ENCODE peak calls at places on chromosome 15, in five cellular contexts. One of them, this sample, is unnamed.

GRCh38 chr15:73959801-73960200 is 32.3 kb downstream of the STOML1 start:
- DNase-seq in testis: no peak
- DNase-seq in HCT116: no peak
- DNase-seq in tibial artery: no peak
- DNase-seq in uterus: no peak
- DNase-seq in this sample: no peak

GRCh38 chr15:100873029-100873677 is 6.5 kb upstream of the ALDH1A3 start:
- DNase-seq in tibial artery: peak; percentile 84
- DNase-seq in uterus: peak; percentile 61
- DNase-seq in HCT116: peak; percentile 83
- DNase-seq in testis: peak; percentile 87
- DNase-seq in this sample: peak; percentile 59

GRCh38 chr15:101048191-101049011 is 129.2 kb downstream of the LRRK1 start:
- DNase-seq in HCT116: no peak
- DNase-seq in testis: peak; percentile 10
- DNase-seq in uterus: no peak
- DNase-seq in tibial artery: no peak
- DNase-seq in this sample: peak; percentile 4

GRCh38 chr15:87567399-87567798 is 689.1 kb downstream of the NTRK3 start:
- DNase-seq in tibial artery: no peak
- DNase-seq in uterus: no peak
- DNase-seq in HCT116: no peak
- DNase-seq in testis: no peak
- DNase-seq in this sample: no peak

GRCh38 chr15:74653426-74654082 is 37.9 kb downstream of the CLK3 start:
- DNase-seq in testis: no peak
- DNase-seq in HCT116: peak; percentile 27
- DNase-seq in tibial artery: no peak
- DNase-seq in uterus: no peak
- DNase-seq in this sample: no peak

GRCh38 chr15:86229306-86229705 is 149.6 kb downstream of the AGBL1 start:
- DNase-seq in uterus: no peak
- DNase-seq in tibial artery: no peak
- DNase-seq in HCT116: no peak
- DNase-seq in testis: no peak
- DNase-seq in this sample: no peak

GRCh38 chr15:45943255-45943654 is 308.4 kb downstream of the SQOR start:
- DNase-seq in testis: no peak
- DNase-seq in uterus: no peak
- DNase-seq in HCT116: no peak
- DNase-seq in tibial artery: no peak
- DNase-seq in this sample: no peak

GRCh38 chr15:31338879-31339557 is 12.4 kb downstream of the KLF13 start:
- DNase-seq in tibial artery: peak; percentile 79
- DNase-seq in testis: peak; percentile 95
- DNase-seq in HCT116: no peak
- DNase-seq in uterus: peak; percentile 53
- DNase-seq in this sample: peak; percentile 73

GRCh38 chr15:94582368-94582767 is 351.0 kb downstream of the MCTP2 start:
- DNase-seq in HCT116: peak; percentile 18
- DNase-seq in tibial artery: no peak
- DNase-seq in uterus: no peak
- DNase-seq in testis: peak; percentile 46
- DNase-seq in this sample: peak; percentile 37

GRCh38 chr15:84604804-84605203 is 4.0 kb downstream of the ZSCAN2 start:
- DNase-seq in testis: no peak
- DNase-seq in tibial artery: no peak
- DNase-seq in HCT116: no peak
- DNase-seq in uterus: no peak
- DNase-seq in this sample: no peak

GRCh38 chr15:55824857-55825613 is 82.1 kb upstream of the PRTG start:
- DNase-seq in testis: no peak
- DNase-seq in HCT116: no peak
- DNase-seq in uterus: no peak
- DNase-seq in tibial artery: no peak
- DNase-seq in this sample: no peak

GRCh38 chr15:85941186-85941855 is 138.3 kb upstream of the AGBL1 start:
- DNase-seq in uterus: peak; percentile 58
- DNase-seq in HCT116: no peak
- DNase-seq in tibial artery: no peak
- DNase-seq in testis: no peak
- DNase-seq in this sample: no peak

GRCh38 chr15:31263751-31264533 is 62.7 kb upstream of the KLF13 start:
- DNase-seq in testis: peak; percentile 49
- DNase-seq in uterus: no peak
- DNase-seq in tibial artery: peak; percentile 64
- DNase-seq in HCT116: no peak
- DNase-seq in this sample: peak; percentile 63

GRCh38 chr15:45402955-45403892 is 24.9 kb upstream of the GATM start:
- DNase-seq in HCT116: no peak
- DNase-seq in testis: peak; percentile 27
- DNase-seq in tibial artery: no peak
- DNase-seq in uterus: peak; percentile 18
- DNase-seq in this sample: peak; percentile 33

GRCh38 chr15:45307230-45307924 is 55.3 kb downstream of the SLC28A2 start:
- DNase-seq in HCT116: peak; percentile 32
- DNase-seq in uterus: no peak
- DNase-seq in tibial artery: no peak
- DNase-seq in testis: no peak
- DNase-seq in this sample: no peak

GRCh38 chr15:74620636-74621545 is 5.3 kb downstream of the CLK3 start:
- DNase-seq in tibial artery: peak; percentile 49
- DNase-seq in uterus: peak; percentile 36
- DNase-seq in HCT116: peak; percentile 77
- DNase-seq in testis: peak; percentile 89
- DNase-seq in this sample: peak; percentile 83

GRCh38 chr15:97745481-97746071 is 214.9 kb upstream of the ARRDC4 start:
- DNase-seq in uterus: no peak
- DNase-seq in HCT116: no peak
- DNase-seq in tibial artery: no peak
- DNase-seq in testis: peak; percentile 54
- DNase-seq in this sample: peak; percentile 53

GRCh38 chr15:29058903-29059539 is 173.2 kb downstream of the APBA2 start:
- DNase-seq in uterus: no peak
- DNase-seq in HCT116: no peak
- DNase-seq in tibial artery: no peak
- DNase-seq in testis: no peak
- DNase-seq in this sample: no peak

GRCh38 chr15:29859981-29860745 is 37.9 kb upstream of the TJP1 start:
- DNase-seq in HCT116: no peak
- DNase-seq in uterus: no peak
- DNase-seq in testis: no peak
- DNase-seq in tibial artery: no peak
- DNase-seq in this sample: no peak

GRCh38 chr15:89365457-89366055 is 30.9 kb upstream of the POLG start:
- DNase-seq in testis: no peak
- DNase-seq in uterus: no peak
- DNase-seq in tibial artery: no peak
- DNase-seq in HCT116: no peak
- DNase-seq in this sample: no peak

GRCh38 chr15:68551296-68551635 is 27.5 kb upstream of the CORO2B start:
- DNase-seq in tibial artery: no peak
- DNase-seq in testis: no peak
- DNase-seq in uterus: peak; percentile 14
- DNase-seq in HCT116: no peak
- DNase-seq in this sample: no peak
- H3K4me1 ChIP-seq in tibial artery: no peaks in the 10 kb centered on the region
- H3K4me1 ChIP-seq in testis: no peaks in the 10 kb centered on the region
- H3K4me1 ChIP-seq in uterus: peaks cover 8% of the 10 kb centered on the region
- H3K4me1 ChIP-seq in HCT116: no peaks in the 10 kb centered on the region
- H3K4me1 ChIP-seq in this sample: peaks cover 6% of the 10 kb centered on the region

DNA sequence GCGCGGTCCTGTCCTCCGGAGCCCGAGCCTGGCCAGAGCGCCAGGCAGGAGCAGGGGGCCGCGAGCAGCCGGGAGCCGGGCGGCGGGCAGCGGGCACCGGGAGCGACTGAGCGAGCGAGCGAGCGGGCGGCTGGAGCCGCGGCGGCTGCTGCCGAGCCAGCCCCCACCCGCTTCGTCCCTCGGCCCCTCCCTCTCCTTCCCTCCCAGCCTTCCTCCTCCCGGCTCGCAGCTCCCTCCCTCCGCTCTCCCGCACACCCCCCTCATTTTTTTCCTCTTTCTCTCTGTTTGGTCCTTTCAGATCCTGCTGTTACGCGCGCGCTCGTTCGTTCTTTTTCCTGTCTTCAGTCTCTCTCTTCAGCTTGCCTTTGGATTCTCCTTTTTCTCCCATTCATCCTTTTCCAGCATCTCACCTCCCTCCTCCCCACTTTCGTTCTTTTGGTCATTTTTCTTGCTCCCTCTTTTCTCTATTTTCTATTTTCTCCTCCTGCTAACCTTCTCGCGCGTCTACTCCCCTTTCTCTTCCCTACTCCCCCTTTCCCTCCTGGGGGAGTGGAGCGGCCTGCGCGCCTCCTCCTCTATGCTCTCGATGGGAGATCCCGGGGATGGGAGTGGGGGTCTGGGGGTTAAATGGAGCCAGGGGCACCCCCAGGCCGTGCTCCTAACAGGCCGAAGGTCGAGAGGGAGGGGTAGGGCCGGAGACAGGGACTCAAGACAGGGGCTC is at the start of gene MEGF11:
- DNase-seq in uterus: peak; percentile 27
- DNase-seq in testis: peak; percentile 26
- DNase-seq in tibial artery: no peak
- DNase-seq in HCT116: no peak
- DNase-seq in this sample: peak; percentile 55
- TF ChIP-seq CTCF in uterus: no peak
- TF ChIP-seq CTCF in testis: no peak
- TF ChIP-seq CTCF in tibial artery: no peak
- TF ChIP-seq CTCF in HCT116: no peak
- TF ChIP-seq CTCF in this sample: no peak

DNA sequence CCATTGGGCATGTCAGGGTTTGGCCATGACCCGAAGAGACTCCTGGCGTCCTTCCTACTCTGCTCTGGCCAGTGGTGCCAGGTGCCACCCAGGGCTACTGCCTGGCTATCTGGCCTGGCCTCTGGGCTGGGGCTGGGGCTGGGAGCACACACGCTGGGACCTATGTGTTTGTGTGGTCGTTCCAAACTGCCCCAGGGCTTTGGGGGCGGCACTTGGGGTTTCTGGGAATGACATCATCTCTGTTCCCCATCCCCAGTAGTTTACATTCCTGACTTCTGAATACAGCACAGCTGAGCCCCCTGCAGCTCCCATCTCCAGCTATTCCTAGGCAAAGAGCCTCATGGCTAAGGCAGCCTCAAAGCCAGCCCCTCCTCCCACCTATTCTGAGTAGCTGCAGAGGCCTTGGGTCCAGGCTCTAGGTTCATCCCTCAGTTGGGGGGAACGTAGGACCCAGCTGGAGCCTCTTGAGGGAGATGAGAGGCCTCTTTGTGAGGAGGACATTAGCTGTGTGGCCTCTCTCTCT is 24.3 kb downstream of the PLEKHO2 start:
- DNase-seq in testis: no peak
- DNase-seq in tibial artery: no peak
- DNase-seq in HCT116: no peak
- DNase-seq in uterus: no peak
- DNase-seq in this sample: no peak
- H3K4me1 ChIP-seq in testis: peaks cover 14% of the 10 kb centered on the region
- H3K4me1 ChIP-seq in tibial artery: no peaks in the 10 kb centered on the region
- H3K4me1 ChIP-seq in HCT116: no peaks in the 10 kb centered on the region
- H3K4me1 ChIP-seq in uterus: no peaks in the 10 kb centered on the region
- H3K4me1 ChIP-seq in this sample: no peaks in the 10 kb centered on the region

DNA sequence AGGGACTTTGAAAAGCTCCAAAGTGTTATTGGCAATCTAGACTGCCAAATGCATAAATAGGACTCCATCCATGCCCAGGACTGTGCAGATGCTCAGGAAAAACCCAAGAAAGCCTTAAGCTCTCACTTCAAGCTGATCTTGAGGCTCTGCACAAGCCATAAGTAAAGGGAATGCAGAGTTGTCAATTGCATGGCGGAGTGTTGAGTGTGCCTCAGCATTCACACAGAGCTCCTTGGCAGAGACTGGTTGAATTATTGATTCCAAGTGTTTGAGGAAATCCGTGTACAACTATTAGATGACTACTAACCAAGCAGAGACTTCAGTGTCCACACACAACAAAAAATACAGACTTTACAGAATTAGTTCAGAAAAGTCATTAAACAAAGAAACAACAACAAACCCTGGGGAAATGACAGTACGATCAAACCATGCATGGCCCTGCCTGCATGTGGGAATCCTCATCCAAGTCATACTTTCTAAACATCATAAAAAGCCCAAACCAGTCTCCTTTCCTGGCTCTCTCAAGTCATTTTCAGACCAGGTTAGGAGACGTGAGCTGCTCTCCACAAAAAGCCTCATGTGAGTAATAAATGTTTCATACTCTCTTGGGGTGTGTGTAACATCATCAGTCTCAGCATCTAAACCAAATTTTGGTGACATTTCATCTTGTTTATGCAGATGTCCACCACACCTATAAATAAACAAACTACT is 18.7 kb downstream of the GREM1 start:
- DNase-seq in testis: no peak
- DNase-seq in uterus: no peak
- DNase-seq in tibial artery: no peak
- DNase-seq in HCT116: no peak
- DNase-seq in this sample: no peak
- TF ChIP-seq CTCF in testis: no peak
- TF ChIP-seq CTCF in uterus: no peak
- TF ChIP-seq CTCF in tibial artery: no peak
- TF ChIP-seq CTCF in HCT116: no peak
- TF ChIP-seq CTCF in this sample: no peak

This sample was measured in BE2C.